ENCODE peak calls at places on chromosome 10, in five cellular contexts. One of them, this sample, is unnamed.

GRCh38 chr10:974038-974784 is 14.0 kb upstream of the GTPBP4 start:
- DNase-seq in pancreas: no peak
- DNase-seq in PC-9: peak; percentile 11
- DNase-seq in PC-3: no peak
- DNase-seq in heart right ventricle: no peak
- DNase-seq in this sample: no peak

GRCh38 chr10:97494863-97495506 is 3.2 kb downstream of the MMS19 start:
- DNase-seq in pancreas: no peak
- DNase-seq in PC-9: no peak
- DNase-seq in PC-3: no peak
- DNase-seq in heart right ventricle: no peak
- DNase-seq in this sample: no peak

GRCh38 chr10:114350751-114351150 is 53.6 kb downstream of the AFAP1L2 start:
- DNase-seq in pancreas: no peak
- DNase-seq in PC-9: no peak
- DNase-seq in PC-3: no peak
- DNase-seq in heart right ventricle: no peak
- DNase-seq in this sample: no peak

GRCh38 chr10:89355373-89355772 is 22.5 kb upstream of the IFIT1B start:
- DNase-seq in pancreas: no peak
- DNase-seq in PC-9: no peak
- DNase-seq in PC-3: peak; percentile 38
- DNase-seq in heart right ventricle: no peak
- DNase-seq in this sample: no peak

GRCh38 chr10:119919823-119920222 is 27.3 kb downstream of the SEC23IP start:
- DNase-seq in pancreas: no peak
- DNase-seq in PC-9: no peak
- DNase-seq in PC-3: no peak
- DNase-seq in heart right ventricle: no peak
- DNase-seq in this sample: no peak

GRCh38 chr10:100053686-100054460 is 27.8 kb downstream of the CPN1 start:
- DNase-seq in pancreas: no peak
- DNase-seq in PC-9: no peak
- DNase-seq in PC-3: no peak
- DNase-seq in heart right ventricle: no peak
- DNase-seq in this sample: no peak

GRCh38 chr10:22369433-22370072 is 24.3 kb downstream of the SPAG6 start:
- DNase-seq in pancreas: no peak
- DNase-seq in PC-9: no peak
- DNase-seq in PC-3: peak; percentile 13
- DNase-seq in heart right ventricle: no peak
- DNase-seq in this sample: no peak

GRCh38 chr10:16976803-16977202 is 152.8 kb downstream of the CUBN start:
- DNase-seq in pancreas: no peak
- DNase-seq in PC-9: no peak
- DNase-seq in PC-3: no peak
- DNase-seq in heart right ventricle: no peak
- DNase-seq in this sample: no peak

GRCh38 chr10:75136346-75136745 is 24.9 kb downstream of the SAMD8 start:
- DNase-seq in pancreas: no peak
- DNase-seq in PC-9: no peak
- DNase-seq in PC-3: peak; percentile 37
- DNase-seq in heart right ventricle: no peak
- DNase-seq in this sample: no peak

GRCh38 chr10:132417249-132417878 is 20.4 kb downstream of the PWWP2B start:
- DNase-seq in pancreas: peak; percentile 67
- DNase-seq in PC-9: no peak
- DNase-seq in PC-3: no peak
- DNase-seq in heart right ventricle: peak; percentile 25
- DNase-seq in this sample: no peak

GRCh38 chr10:132415255-132415654 is 18.3 kb downstream of the PWWP2B start:
- DNase-seq in pancreas: no peak
- DNase-seq in PC-9: no peak
- DNase-seq in PC-3: no peak
- DNase-seq in heart right ventricle: no peak
- DNase-seq in this sample: no peak

GRCh38 chr10:132417957-132418441 is 21.0 kb downstream of the PWWP2B start:
- DNase-seq in pancreas: peak; percentile 56
- DNase-seq in PC-9: no peak
- DNase-seq in PC-3: no peak
- DNase-seq in heart right ventricle: peak; percentile 18
- DNase-seq in this sample: no peak

GRCh38 chr10:132415956-132416355 is 19.0 kb downstream of the PWWP2B start:
- DNase-seq in pancreas: peak; percentile 38
- DNase-seq in PC-9: no peak
- DNase-seq in PC-3: no peak
- DNase-seq in heart right ventricle: peak; percentile 9
- DNase-seq in this sample: no peak

GRCh38 chr10:132416566-132417248 is 19.7 kb downstream of the PWWP2B start:
- DNase-seq in pancreas: peak; percentile 52
- DNase-seq in PC-9: no peak
- DNase-seq in PC-3: no peak
- DNase-seq in heart right ventricle: peak; percentile 9
- DNase-seq in this sample: no peak
- H3K27ac ChIP-seq in pancreas: peak overlapping the region; percentile 92
- H3K27ac ChIP-seq in PC-9: no peak overlapping the region
- H3K27ac ChIP-seq in PC-3: no peak overlapping the region
- H3K27ac ChIP-seq in heart right ventricle: no peak overlapping the region
- H3K27ac ChIP-seq in this sample: peak overlapping the region; percentile 52

DNA sequence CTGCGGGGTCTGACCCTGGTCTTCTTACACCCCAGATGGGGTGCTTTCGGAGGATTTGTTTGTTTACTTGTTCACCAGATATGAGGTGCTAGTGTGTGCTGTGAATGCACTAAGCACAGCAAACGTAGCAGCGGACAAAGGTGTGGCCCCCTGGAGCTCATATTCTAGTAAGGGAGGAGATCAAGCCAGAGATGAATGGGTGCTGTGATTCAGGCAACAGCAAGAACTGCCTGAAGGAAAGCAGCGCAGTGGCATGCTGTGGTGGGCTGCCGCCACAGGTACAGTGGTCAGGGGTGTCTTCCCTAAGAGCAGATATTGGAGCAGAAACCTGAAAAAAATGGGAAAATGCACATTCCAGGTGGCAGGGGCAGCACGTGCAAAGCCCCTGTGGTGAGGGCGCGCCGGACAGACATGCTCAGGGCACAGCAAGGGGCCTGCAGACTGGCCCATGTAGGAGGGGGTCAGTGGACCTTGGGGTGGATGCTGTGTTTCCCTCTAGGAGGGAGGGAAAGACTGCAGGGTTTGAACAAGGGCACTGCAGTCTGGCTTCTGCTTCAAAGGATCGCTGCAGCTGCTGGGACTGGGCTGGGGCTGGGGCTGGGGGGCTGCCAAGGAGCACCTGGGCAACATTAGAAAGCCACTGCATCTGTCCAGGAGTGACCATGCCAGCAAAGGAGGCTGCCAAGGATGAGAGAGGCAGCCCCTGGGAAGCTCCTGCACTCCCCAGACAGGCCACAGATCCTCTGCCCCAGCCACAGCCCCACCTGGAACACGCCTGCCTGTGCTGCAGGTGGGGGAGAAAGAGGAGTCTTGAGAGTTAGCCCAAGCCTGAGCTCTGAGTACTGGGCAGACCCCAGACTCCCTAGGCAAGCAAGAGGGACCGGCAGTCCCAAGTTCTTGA is 922 bp upstream of the DEPP1 start:
- DNase-seq in pancreas: peak; percentile 51
- DNase-seq in PC-9: no peak
- DNase-seq in PC-3: no peak
- DNase-seq in heart right ventricle: no peak
- DNase-seq in this sample: no peak
- H3K27ac ChIP-seq in pancreas: peak overlapping the region; percentile 86
- H3K27ac ChIP-seq in PC-9: peak overlapping the region; percentile 92
- H3K27ac ChIP-seq in PC-3: peak overlapping the region; percentile 98
- H3K27ac ChIP-seq in heart right ventricle: peak overlapping the region; percentile 92
- H3K27ac ChIP-seq in this sample: peak overlapping the region; percentile 84

GRCh38 chr10:48437546-48437945 is 131.1 kb downstream of the MAPK8 start:
- DNase-seq in pancreas: no peak
- DNase-seq in PC-9: no peak
- DNase-seq in PC-3: no peak
- DNase-seq in heart right ventricle: no peak
- DNase-seq in this sample: no peak
- H3K27ac ChIP-seq in pancreas: no peak overlapping the region
- H3K27ac ChIP-seq in PC-9: no peak overlapping the region
- H3K27ac ChIP-seq in PC-3: no peak overlapping the region
- H3K27ac ChIP-seq in heart right ventricle: no peak overlapping the region
- H3K27ac ChIP-seq in this sample: no peak overlapping the region

GRCh38 chr10:8079126-8079525 is 24.6 kb downstream of the GATA3 start:
- DNase-seq in pancreas: no peak
- DNase-seq in PC-9: no peak
- DNase-seq in PC-3: no peak
- DNase-seq in heart right ventricle: no peak
- DNase-seq in this sample: no peak

GRCh38 chr10:8086315-8086714 is 31.8 kb downstream of the GATA3 start:
- DNase-seq in pancreas: no peak
- DNase-seq in PC-9: no peak
- DNase-seq in PC-3: no peak
- DNase-seq in heart right ventricle: no peak
- DNase-seq in this sample: no peak

GRCh38 chr10:8088504-8088903 is 34.0 kb downstream of the GATA3 start:
- DNase-seq in pancreas: no peak
- DNase-seq in PC-9: no peak
- DNase-seq in PC-3: no peak
- DNase-seq in heart right ventricle: no peak
- DNase-seq in this sample: no peak

GRCh38 chr10:8084799-8085198 is 30.3 kb downstream of the GATA3 start:
- DNase-seq in pancreas: no peak
- DNase-seq in PC-9: no peak
- DNase-seq in PC-3: no peak
- DNase-seq in heart right ventricle: no peak
- DNase-seq in this sample: no peak
- H3K27ac ChIP-seq in pancreas: no peak overlapping the region
- H3K27ac ChIP-seq in PC-9: no peak overlapping the region
- H3K27ac ChIP-seq in PC-3: no peak overlapping the region
- H3K27ac ChIP-seq in heart right ventricle: no peak overlapping the region
- H3K27ac ChIP-seq in this sample: no peak overlapping the region

GRCh38 chr10:58517481-58518355 is 5.0 kb downstream of the BICC1 start:
- DNase-seq in pancreas: no peak
- DNase-seq in PC-9: no peak
- DNase-seq in PC-3: peak; percentile 23
- DNase-seq in heart right ventricle: no peak
- DNase-seq in this sample: no peak

GRCh38 chr10:58515296-58515956 is 2.8 kb downstream of the BICC1 start:
- DNase-seq in pancreas: no peak
- DNase-seq in PC-9: no peak
- DNase-seq in PC-3: peak; percentile 58
- DNase-seq in heart right ventricle: no peak
- DNase-seq in this sample: no peak

GRCh38 chr10:58516118-58516517 is 3.4 kb downstream of the BICC1 start:
- DNase-seq in pancreas: no peak
- DNase-seq in PC-9: no peak
- DNase-seq in PC-3: peak; percentile 82
- DNase-seq in heart right ventricle: no peak
- DNase-seq in this sample: no peak

GRCh38 chr10:58517071-58517470 is 4.4 kb downstream of the BICC1 start:
- DNase-seq in pancreas: no peak
- DNase-seq in PC-9: no peak
- DNase-seq in PC-3: peak; percentile 17
- DNase-seq in heart right ventricle: no peak
- DNase-seq in this sample: no peak

GRCh38 chr10:58518775-58519174 is 6.1 kb downstream of the BICC1 start:
- DNase-seq in pancreas: no peak
- DNase-seq in PC-9: no peak
- DNase-seq in PC-3: peak; percentile 57
- DNase-seq in heart right ventricle: no peak
- DNase-seq in this sample: no peak
- H3K27ac ChIP-seq in pancreas: no peak overlapping the region
- H3K27ac ChIP-seq in PC-9: no peak overlapping the region
- H3K27ac ChIP-seq in PC-3: no peak overlapping the region
- H3K27ac ChIP-seq in heart right ventricle: no peak overlapping the region
- H3K27ac ChIP-seq in this sample: no peak overlapping the region

GRCh38 chr10:4282496-4282895 is 497.5 kb upstream of the KLF6 start:
- DNase-seq in pancreas: no peak
- DNase-seq in PC-9: no peak
- DNase-seq in PC-3: no peak
- DNase-seq in heart right ventricle: no peak
- DNase-seq in this sample: no peak

GRCh38 chr10:4279649-4280048 is 494.6 kb upstream of the KLF6 start:
- DNase-seq in pancreas: no peak
- DNase-seq in PC-9: no peak
- DNase-seq in PC-3: no peak
- DNase-seq in heart right ventricle: no peak
- DNase-seq in this sample: no peak

GRCh38 chr10:4278161-4278560 is 493.2 kb upstream of the KLF6 start:
- DNase-seq in pancreas: no peak
- DNase-seq in PC-9: no peak
- DNase-seq in PC-3: no peak
- DNase-seq in heart right ventricle: no peak
- DNase-seq in this sample: no peak

GRCh38 chr10:4281207-4281825 is 496.3 kb upstream of the KLF6 start:
- DNase-seq in pancreas: no peak
- DNase-seq in PC-9: no peak
- DNase-seq in PC-3: peak; percentile 54
- DNase-seq in heart right ventricle: no peak
- DNase-seq in this sample: no peak

GRCh38 chr10:4280481-4281206 is 495.6 kb upstream of the KLF6 start:
- DNase-seq in pancreas: no peak
- DNase-seq in PC-9: peak; percentile 8
- DNase-seq in PC-3: peak; percentile 82
- DNase-seq in heart right ventricle: no peak
- DNase-seq in this sample: no peak
- H3K27ac ChIP-seq in pancreas: peak overlapping the region; percentile 48
- H3K27ac ChIP-seq in PC-9: peak overlapping the region; percentile 50
- H3K27ac ChIP-seq in PC-3: peak overlapping the region; percentile 100
- H3K27ac ChIP-seq in heart right ventricle: no peak overlapping the region
- H3K27ac ChIP-seq in this sample: no peak overlapping the region

GRCh38 chr10:103181244-103181643 is 11.8 kb downstream of the NT5C2 start:
- DNase-seq in pancreas: no peak
- DNase-seq in PC-9: no peak
- DNase-seq in PC-3: no peak
- DNase-seq in heart right ventricle: no peak
- DNase-seq in this sample: no peak
- H3K27ac ChIP-seq in pancreas: no peak overlapping the region
- H3K27ac ChIP-seq in PC-9: no peak overlapping the region
- H3K27ac ChIP-seq in PC-3: no peak overlapping the region
- H3K27ac ChIP-seq in heart right ventricle: peak overlapping the region; percentile 47
- H3K27ac ChIP-seq in this sample: no peak overlapping the region

This sample was measured in caudate nucleus.